ENCODE peak calls at places on chromosomes 12 and 14, in four cellular contexts. N is astrocyte of the cerebellum, D is endothelial cell, L is H9. W is an unnamed sample.

GRCh38 chr14:54533100-54533499 is 23.4 kb downstream of the CGRRF1 start:
- DNase-seq in N (no peak), D (no peak), L (no peak), W (no peak)

GRCh38 chr14:90676356-90676755 is 139.9 kb downstream of the TTC7B start:
- DNase-seq in N (no peak), D (no peak), L (no peak), W (no peak)

GRCh38 chr14:26415618-26416123 is 182.2 kb downstream of the NOVA1 start:
- DNase-seq in L (no peak), D (no peak), N (peak; percentile 70), W (no peak)

GRCh38 chr14:93017341-93017797 is 94.4 kb downstream of the CHGA start:
- DNase-seq in D (no peak), N (no peak), L (no peak), W (no peak)

GRCh38 chr14:54603362-54603761 is 36.4 kb downstream of the SAMD4A start:
- DNase-seq in N (no peak), D (no peak), L (no peak), W (no peak)

GRCh38 chr12:25977047-25977446 is 18.6 kb downstream of the RASSF8 start:
- DNase-seq in D (no peak), N (peak; percentile 93), L (no peak), W (no peak)

GRCh38 chr14:85241022-85241880 is 288.7 kb upstream of the FLRT2 start:
- DNase-seq in L (no peak), N (peak; percentile 44), D (no peak), W (no peak)

GRCh38 chr12:3613641-3614180 is 122.7 kb downstream of the PRMT8 start:
- DNase-seq in L (no peak), D (no peak), N (no peak), W (no peak)

GRCh38 chr14:84969501-84969900 is 560.4 kb upstream of the FLRT2 start:
- DNase-seq in L (no peak), D (no peak), N (no peak), W (no peak)

GRCh38 chr12:59736786-59737185 is 141.0 kb downstream of the SLC16A7 start:
- DNase-seq in D (no peak), L (no peak), N (peak; percentile 49), W (peak; percentile 81)

DNA sequence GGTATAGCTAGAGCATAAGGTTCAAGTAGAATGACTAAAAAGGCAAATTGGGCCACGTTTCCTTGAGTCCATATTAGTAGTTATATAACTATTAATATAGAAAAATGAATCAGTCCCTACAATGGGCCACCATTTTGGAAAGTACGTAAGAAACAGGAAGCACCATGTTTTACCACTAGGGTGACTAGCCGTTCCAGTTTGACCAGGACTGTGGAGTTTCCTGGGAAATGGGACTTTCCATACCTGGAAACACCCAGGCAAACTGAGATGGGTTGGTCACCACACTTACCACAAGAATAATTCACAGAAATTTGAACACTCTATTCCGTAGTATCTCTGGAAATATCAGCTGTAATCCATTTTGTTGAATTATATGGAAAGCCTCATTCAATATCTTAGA is 2.1 kb upstream of the MAGOHB start:
- DNase-seq in N (no peak), D (no peak), L (no peak), W (no peak)
- TF ChIP-seq CTCF in N (no peak), D (peak; percentile 25), L (peak; percentile 45), W (no peak)

DNA sequence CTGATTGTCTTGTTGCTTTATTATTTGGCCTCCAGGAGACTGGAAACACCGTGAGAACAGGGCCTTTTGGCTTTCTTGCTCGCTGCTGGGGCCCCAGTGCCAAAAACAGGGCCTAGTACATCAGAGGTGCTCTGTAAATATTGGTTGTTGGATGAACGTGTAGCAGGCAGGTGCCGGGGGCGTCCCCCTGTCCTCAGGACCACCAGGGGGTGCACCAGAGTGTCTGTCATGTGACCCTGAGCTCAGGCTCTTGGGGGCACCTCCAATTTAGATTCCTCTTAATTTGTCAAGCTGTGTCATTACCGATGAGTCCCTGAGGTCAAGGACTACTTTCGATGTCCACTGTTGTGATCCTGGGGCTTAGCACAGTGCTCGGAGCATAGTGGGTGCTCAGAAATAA is 87.1 kb downstream of the ACACB start:
- DNase-seq in N (no peak), L (no peak), D (no peak), W (no peak)
- TF ChIP-seq CTCF in N (no peak), L (peak; percentile 29), D (no peak), W (no peak)

GRCh38 chr12:22459872-22460490 is 84.4 kb downstream of the C2CD5 start:
- DNase-seq in N (no peak), L (no peak), D (no peak), W (no peak)
- TF ChIP-seq CTCF in N (peak; percentile 67), L (peak; percentile 77), D (peak; percentile 66), W (peak; percentile 67)

DNA sequence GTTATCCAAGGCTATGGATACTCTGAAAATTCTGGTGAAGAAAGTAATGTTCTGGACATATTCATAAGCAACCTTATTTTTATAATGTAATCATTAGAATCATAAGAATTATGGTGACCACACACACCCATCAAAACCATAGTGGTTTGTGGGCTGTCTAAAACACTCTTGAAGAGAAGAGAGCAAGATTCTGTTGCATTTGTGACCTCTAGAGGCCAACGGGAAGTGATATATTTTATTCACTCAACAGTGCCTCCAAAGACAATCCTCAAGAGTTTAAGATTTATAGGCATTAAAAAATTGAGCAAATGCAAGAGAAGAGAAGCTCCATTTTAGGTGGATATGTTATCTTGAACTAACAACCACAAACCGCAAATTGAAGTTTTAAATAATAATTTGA is 68.5 kb upstream of the LGR5 start:
- DNase-seq in L (no peak), N (no peak), D (no peak), W (no peak)
- TF ChIP-seq CTCF in L (peak; percentile 44), N (no peak), D (no peak), W (no peak)

DNA sequence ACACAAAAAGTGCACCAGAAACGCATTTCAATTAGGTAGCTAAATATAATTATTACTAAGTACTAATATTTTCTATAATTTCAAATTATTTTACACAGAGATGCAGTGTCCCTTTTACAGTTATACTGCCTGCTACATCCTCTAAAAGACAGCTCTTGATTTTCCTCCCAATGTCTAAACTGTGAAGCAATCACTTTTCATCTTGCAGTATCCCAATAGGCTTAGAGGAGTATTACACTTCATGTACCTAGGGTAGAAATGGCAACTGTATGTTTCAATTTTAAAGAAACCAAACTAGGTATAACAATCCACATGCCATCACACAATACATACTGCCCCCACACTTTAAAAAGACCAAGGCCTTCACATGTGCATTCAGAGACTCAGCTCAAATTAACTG is 7.3 kb downstream of the RSRC2 start:
- DNase-seq in N (no peak), L (no peak), D (no peak), W (no peak)
- TF ChIP-seq CTCF in N (no peak), L (no peak), D (no peak), W (no peak)

GRCh38 chr12:94143444-94143843 is 4.9 kb upstream of the PLXNC1 start:
- DNase-seq in N (no peak), D (no peak), L (no peak), W (no peak)

GRCh38 chr12:94146166-94146565 is 2.2 kb upstream of the PLXNC1 start:
- DNase-seq in N (no peak), L (no peak), D (no peak), W (no peak)

GRCh38 chr12:94147991-94148840 is at the start of gene PLXNC1:
- DNase-seq in D (peak; percentile 47), L (peak; percentile 67), N (no peak), W (no peak)

GRCh38 chr12:94147377-94147990 is 893 bp upstream of the PLXNC1 start:
- DNase-seq in N (no peak), D (no peak), L (no peak), W (no peak)

GRCh38 chr12:94145231-94145979 is 3.0 kb upstream of the PLXNC1 start:
- DNase-seq in D (no peak), L (no peak), N (peak; percentile 28), W (peak; percentile 14)
- TF ChIP-seq CTCF in D (no peak), L (peak; percentile 37), N (peak; percentile 38), W (peak; percentile 45)

GRCh38 chr12:1632702-1633101 is 3.7 kb downstream of the WNT5B start:
- DNase-seq in L (no peak), D (no peak), N (no peak), W (no peak)

GRCh38 chr12:1629338-1630080 is 478 bp downstream of the WNT5B start:
- DNase-seq in L (peak; percentile 85), D (peak; percentile 12), N (no peak), W (no peak)

GRCh38 chr12:1628671-1629337 is at the start of gene WNT5B:
- DNase-seq in N (no peak), D (no peak), L (no peak), W (no peak)

GRCh38 chr12:1630827-1631591 is 2.0 kb downstream of the WNT5B start:
- DNase-seq in L (peak; percentile 75), N (peak; percentile 26), D (peak; percentile 49), W (no peak)

DNA sequence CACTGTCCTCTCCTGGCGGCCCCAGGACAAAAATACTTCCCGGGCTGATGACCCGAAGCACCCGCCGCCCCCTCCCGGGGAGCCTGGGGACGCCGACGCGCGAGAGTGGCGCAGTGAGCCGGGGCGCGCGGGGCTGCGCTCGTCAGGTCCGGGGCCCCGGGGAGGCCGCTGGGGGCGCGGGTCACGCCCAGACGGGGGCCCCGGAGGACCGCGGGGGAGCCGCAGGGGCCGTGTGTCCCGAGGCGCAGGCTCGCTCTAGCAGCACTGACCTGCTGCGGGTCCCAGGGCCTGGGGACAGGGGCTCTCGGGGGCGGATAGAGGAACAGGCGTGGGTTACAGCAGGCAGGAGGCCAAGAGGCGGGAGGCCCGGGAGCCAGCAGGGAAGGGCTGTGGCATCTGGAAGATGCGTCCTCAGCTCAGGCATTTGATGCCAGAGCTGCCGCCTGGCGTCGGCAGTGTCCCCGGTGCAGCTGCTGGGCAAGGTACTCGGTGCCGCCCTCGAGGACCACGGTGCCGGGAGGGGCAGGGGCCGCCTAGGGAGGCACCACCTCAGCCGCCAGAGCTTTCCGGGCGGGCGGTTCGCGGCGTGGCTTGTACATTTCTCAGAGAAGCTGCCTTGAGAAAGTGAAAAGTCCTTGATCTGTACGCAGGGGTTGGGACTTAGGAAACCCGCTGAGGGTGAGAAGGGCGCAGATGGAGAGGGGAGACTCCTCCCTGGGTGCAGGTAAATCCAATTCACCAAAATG is 1.2 kb downstream of the WNT5B start:
- DNase-seq in L (peak; percentile 78), D (peak; percentile 37), N (no peak), W (no peak)
- TF ChIP-seq CTCF in L (no peak), D (no peak), N (peak; percentile 7), W (peak; percentile 14)

DNA sequence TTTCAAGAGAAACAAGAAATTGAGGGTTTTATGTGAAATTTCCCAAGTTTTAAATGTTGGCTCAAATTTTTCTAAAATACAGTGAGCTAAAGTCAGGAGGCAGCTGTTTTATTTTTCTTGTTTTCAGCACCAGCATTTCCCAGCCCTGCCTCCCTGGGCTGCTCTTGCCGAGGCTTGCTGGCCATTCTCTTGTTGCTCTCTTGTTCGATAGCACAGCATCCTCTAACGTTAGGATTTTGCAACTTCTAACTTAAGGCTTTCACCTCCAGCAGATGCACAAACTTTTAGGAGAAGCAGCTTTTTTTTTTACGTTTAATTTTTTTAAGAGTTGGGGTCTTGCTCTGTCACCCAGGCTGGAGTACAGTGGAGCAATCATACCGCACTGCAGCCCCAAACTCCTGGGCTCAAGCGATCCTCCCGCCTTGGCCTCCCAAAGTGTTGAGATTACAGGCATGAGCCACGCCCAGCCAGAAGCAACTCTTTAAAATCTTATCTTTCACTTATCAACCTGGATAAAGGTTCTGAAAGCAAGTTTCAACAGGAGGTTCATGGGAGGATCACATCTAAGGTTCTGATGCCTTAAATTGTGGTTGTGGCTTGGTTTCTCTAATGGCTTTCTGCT is 40.2 kb downstream of the B4GALNT3 start:
- DNase-seq in D (no peak), N (no peak), L (peak; percentile 21), W (no peak)
- TF ChIP-seq CTCF in D (no peak), N (no peak), L (no peak), W (no peak)

GRCh38 chr12:83823386-83824045 is 1089.1 kb downstream of the SLC6A15 start:
- DNase-seq in N (no peak), D (peak; percentile 78), L (peak; percentile 97), W (no peak)
- TF ChIP-seq CTCF in N (no peak), D (peak; percentile 54), L (peak; percentile 78), W (no peak)